ENCODE peak calls at places on chromosomes 5 and 9, in nine cellular contexts. M is dorsolateral prefrontal cortex, H is pancreas, U is uterus, A is fibroblast of pulmonary artery, Q is right lobe of liver, X is mucosa of descending colon, N is left ventricle myocardium inferior, F is AG09309. E is an unnamed sample.

GRCh38 chr9:137049544-137050449 is 3.8 kb upstream of the NPDC1 start:
- DNase-seq in M (no peak), H (peak; percentile 71), U (no peak), A (peak; percentile 52), Q (no peak), X (peak; percentile 88), N (no peak), F (no peak), E (no peak)

GRCh38 chr9:91844170-91844569 is 105.9 kb downstream of the ROR2 start:
- DNase-seq in M (peak; percentile 60), H (no peak), U (no peak), A (no peak), Q (no peak), X (peak; percentile 30), N (peak; percentile 27), F (no peak), E (no peak)

GRCh38 chr5:109921735-109922395 is 232.1 kb downstream of the MAN2A1 start:
- DNase-seq in M (no peak), H (no peak), U (no peak), A (no peak), Q (no peak), X (no peak), N (peak; percentile 60), F (no peak), E (no peak)

GRCh38 chr5:163269624-163270023 is 167.8 kb upstream of the CCNG1 start:
- DNase-seq in M (no peak), H (no peak), U (no peak), A (no peak), Q (no peak), X (no peak), N (no peak), F (no peak), E (no peak)

GRCh38 chr9:29214702-29215248 is 1641.5 kb upstream of the C9orf72 start:
- DNase-seq in M (no peak), H (no peak), U (no peak), A (no peak), Q (no peak), X (no peak), N (no peak), F (no peak), E (no peak)

GRCh38 chr5:132455614-132456115 is 34.9 kb downstream of the IRF1 start:
- DNase-seq in M (no peak), H (no peak), U (peak; percentile 11), A (no peak), Q (no peak), X (no peak), N (no peak), F (no peak), E (no peak)

GRCh38 chr5:17156463-17156862 is 61.0 kb upstream of the BASP1 start:
- DNase-seq in M (no peak), H (no peak), U (no peak), A (no peak), Q (no peak), X (no peak), N (no peak), F (peak; percentile 27), E (no peak)

GRCh38 chr5:118506453-118506852 is 481.9 kb downstream of the DTWD2 start:
- DNase-seq in M (no peak), H (no peak), U (no peak), A (no peak), Q (no peak), X (no peak), N (no peak), F (no peak), E (no peak)

GRCh38 chr5:113505181-113505580 is 8.3 kb upstream of the YTHDC2 start:
- DNase-seq in M (no peak), H (no peak), U (no peak), A (peak; percentile 45), Q (no peak), X (no peak), N (no peak), F (no peak), E (no peak)

GRCh38 chr9:70081120-70081495 is 37.5 kb downstream of the MAMDC2 start:
- DNase-seq in M (no peak), H (no peak), U (peak; percentile 69), A (no peak), Q (no peak), X (no peak), N (no peak), F (no peak), E (no peak)

DNA sequence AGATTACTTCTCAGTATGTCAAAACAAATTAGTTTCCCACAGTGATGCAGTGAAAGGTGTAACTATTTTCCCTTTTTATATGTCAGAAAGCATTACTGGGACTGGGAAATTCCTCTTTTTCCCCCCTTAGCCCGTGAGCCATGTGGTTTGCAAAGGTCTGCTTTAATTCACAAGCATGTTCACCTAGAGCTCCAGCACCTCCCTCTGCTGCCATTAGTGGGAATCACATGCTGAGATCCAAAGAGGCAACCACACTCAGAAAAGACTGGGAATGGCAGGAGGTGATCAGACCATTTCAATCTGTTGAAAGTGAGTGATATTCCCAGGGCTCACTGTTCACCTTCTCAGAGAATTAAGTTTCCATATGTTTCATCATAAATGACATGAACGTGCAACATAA is 703.7 kb upstream of the WWC1 start:
- DNase-seq in M (no peak), H (no peak), U (no peak), A (peak; percentile 48), Q (no peak), X (peak; percentile 12), N (no peak), F (no peak), E (no peak)
- TF ChIP-seq CTCF in M (no peak), H (no peak), U (no peak), A (peak; percentile 70), Q (peak; percentile 46), X (no peak), N (peak; percentile 58), F (peak; percentile 64), E (peak; percentile 69)

GRCh38 chr5:83375049-83375710 is 96.4 kb upstream of the VCAN start:
- DNase-seq in M (no peak), H (no peak), U (no peak), A (peak; percentile 69), Q (no peak), X (no peak), N (no peak), F (no peak), E (no peak)
- H3K4me3 ChIP-seq in M (no peak overlapping the region), H (no peak overlapping the region), U (no peak overlapping the region), A (no peak overlapping the region), Q (no peak overlapping the region), X (no peak overlapping the region), N (no peak overlapping the region), F (no peak overlapping the region), E (no peak overlapping the region)

GRCh38 chr5:141478321-141478945 is 2.7 kb downstream of the PCDHGC3 start:
- DNase-seq in M (no peak), H (peak; percentile 73), U (peak; percentile 41), A (no peak), Q (no peak), X (peak; percentile 92), N (no peak), F (no peak), E (no peak)
- TF ChIP-seq CTCF in M (no peak), H (no peak), U (no peak), A (peak; percentile 20), Q (peak; percentile 14), X (peak; percentile 42), N (no peak), F (peak; percentile 46), E (no peak)

GRCh38 chr9:125506045-125506444 is 201.0 kb downstream of the MAPKAP1 start:
- DNase-seq in M (no peak), H (no peak), U (peak; percentile 29), A (no peak), Q (no peak), X (no peak), N (peak; percentile 35), F (no peak), E (no peak)
- H3K4me3 ChIP-seq in M (no peak overlapping the region), H (no peak overlapping the region), U (no peak overlapping the region), A (no peak overlapping the region), Q (no peak overlapping the region), X (no peak overlapping the region), N (no peak overlapping the region), F (no peak overlapping the region), E (no peak overlapping the region)

DNA sequence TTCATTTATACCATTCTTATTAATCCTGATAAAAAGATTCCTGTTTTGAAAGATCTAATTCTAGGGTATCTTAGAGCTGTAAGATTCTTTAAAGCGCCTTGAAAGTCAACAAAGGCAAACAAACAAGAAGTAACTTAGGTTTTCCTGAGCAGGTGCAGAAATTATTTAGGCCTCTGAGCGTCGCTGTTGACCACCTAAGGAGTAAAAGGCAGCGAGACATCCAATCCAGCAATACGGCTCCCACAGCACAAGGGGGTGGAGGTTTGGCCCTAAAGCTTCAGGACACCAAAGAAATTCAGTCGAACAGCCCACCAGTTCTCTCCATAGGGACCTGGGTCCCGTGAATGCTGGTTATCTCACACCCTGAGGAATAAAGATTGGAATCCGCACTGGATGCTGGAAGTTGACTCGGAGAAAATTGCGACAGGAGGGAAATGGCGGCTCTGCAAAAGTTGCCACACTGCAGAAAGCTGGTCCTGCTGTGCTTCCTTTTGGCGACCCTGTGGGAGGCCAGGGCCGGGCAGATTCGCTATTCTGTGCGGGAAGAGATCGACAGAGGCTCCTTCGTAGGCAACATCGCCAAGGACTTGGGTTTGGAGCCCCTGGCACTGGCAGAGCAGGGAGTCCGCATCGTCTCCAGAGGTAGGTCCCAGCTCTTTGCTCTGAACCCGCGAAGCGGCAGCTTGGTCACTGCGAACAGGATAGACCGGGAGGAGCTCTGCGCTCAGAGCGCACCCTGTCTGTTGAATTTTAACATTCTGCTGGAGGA is at the start of gene PCDHGA2:
- DNase-seq in M (no peak), H (no peak), U (no peak), A (peak; percentile 76), Q (no peak), X (no peak), N (no peak), F (no peak), E (no peak)
- TF ChIP-seq CTCF in M (no peak), H (no peak), U (no peak), A (peak; percentile 61), Q (peak; percentile 24), X (no peak), N (peak; percentile 72), F (peak; percentile 73), E (peak; percentile 38)

GRCh38 chr5:122172207-122172606 is 42.9 kb downstream of the ZNF474 start:
- DNase-seq in M (no peak), H (no peak), U (no peak), A (no peak), Q (no peak), X (no peak), N (no peak), F (no peak), E (no peak)

GRCh38 chr5:122177162-122177561 is 47.8 kb downstream of the ZNF474 start:
- DNase-seq in M (no peak), H (no peak), U (no peak), A (no peak), Q (no peak), X (no peak), N (no peak), F (no peak), E (no peak)

GRCh38 chr5:122180146-122180712 is 50.9 kb downstream of the ZNF474 start:
- DNase-seq in M (no peak), H (no peak), U (no peak), A (no peak), Q (no peak), X (no peak), N (no peak), F (no peak), E (no peak)

GRCh38 chr5:122173484-122174191 is 44.3 kb downstream of the ZNF474 start:
- DNase-seq in M (no peak), H (no peak), U (no peak), A (no peak), Q (no peak), X (no peak), N (no peak), F (no peak), E (no peak)

GRCh38 chr5:122175852-122176251 is 46.5 kb downstream of the ZNF474 start:
- DNase-seq in M (no peak), H (no peak), U (no peak), A (no peak), Q (no peak), X (no peak), N (no peak), F (no peak), E (no peak)
- H3K4me3 ChIP-seq in M (no peak overlapping the region), H (no peak overlapping the region), U (no peak overlapping the region), A (no peak overlapping the region), Q (no peak overlapping the region), X (no peak overlapping the region), N (no peak overlapping the region), F (no peak overlapping the region), E (no peak overlapping the region)